ENCODE peak calls at places on chromosomes 6 and 20, in nine cellular contexts. L, F, C, Y, K, X, H, B and I are unnamed samples.

GRCh38 chr20:64157878-64158277 is 6.4 kb upstream of the MYT1 start:
- DNase-seq in L (no peak), F (no peak), C (no peak), Y (no peak), K (no peak), X (no peak), H (no peak), B (no peak), I (no peak)

GRCh38 chr6:44674226-44675155 is 287.0 kb downstream of the CDC5L start:
- DNase-seq in L (no peak), F (no peak), C (no peak), Y (no peak), K (no peak), X (no peak), H (no peak), B (no peak), I (no peak)

GRCh38 chr6:135181333-135182119 is 418 bp downstream of the MYB start:
- DNase-seq in L (no peak), F (peak; percentile 14), C (peak; percentile 21), Y (no peak), K (no peak), X (no peak), H (no peak), B (no peak), I (no peak)

GRCh38 chr6:137231895-137232294 is 12.7 kb upstream of the IFNGR1 start:
- DNase-seq in L (no peak), F (no peak), C (no peak), Y (no peak), K (no peak), X (no peak), H (no peak), B (no peak), I (no peak)

GRCh38 chr6:136401749-136402148 is 112.1 kb upstream of the BCLAF1 start:
- DNase-seq in L (no peak), F (no peak), C (peak; percentile 80), Y (no peak), K (no peak), X (no peak), H (no peak), B (no peak), I (no peak)

GRCh38 chr20:32368930-32369329 is 10.8 kb downstream of the ASXL1 start:
- DNase-seq in L (no peak), F (no peak), C (peak; percentile 82), Y (no peak), K (no peak), X (no peak), H (no peak), B (no peak), I (no peak)

GRCh38 chr20:50467618-50468373 is 42.4 kb upstream of the PTPN1 start:
- DNase-seq in L (no peak), F (no peak), C (peak; percentile 55), Y (peak; percentile 46), K (no peak), X (peak; percentile 39), H (peak; percentile 42), B (no peak), I (peak; percentile 40)

GRCh38 chr6:79149884-79150283 is 71.8 kb upstream of the PHIP start:
- DNase-seq in L (no peak), F (no peak), C (no peak), Y (no peak), K (no peak), X (peak; percentile 59), H (no peak), B (no peak), I (no peak)

GRCh38 chr6:31940256-31940664 is 5.6 kb upstream of the CFB start:
- DNase-seq in L (no peak), F (no peak), C (peak; percentile 31), Y (no peak), K (peak; percentile 2), X (no peak), H (no peak), B (no peak), I (no peak)

GRCh38 chr20:17449039-17449438 is 82.1 kb downstream of the BFSP1 start:
- DNase-seq in L (no peak), F (no peak), C (no peak), Y (no peak), K (no peak), X (no peak), H (no peak), B (no peak), I (no peak)

GRCh38 chr6:165728196-165728595 is 65.2 kb upstream of the PDE10A start:
- DNase-seq in L (no peak), F (no peak), C (no peak), Y (no peak), K (no peak), X (no peak), H (no peak), B (no peak), I (no peak)

GRCh38 chr20:37337208-37337955 is 8.6 kb upstream of the SRC start:
- DNase-seq in L (no peak), F (no peak), C (no peak), Y (no peak), K (no peak), X (no peak), H (no peak), B (no peak), I (no peak)

GRCh38 chr20:33415948-33416347 is 14.6 kb upstream of the CDK5RAP1 start:
- DNase-seq in L (no peak), F (no peak), C (peak; percentile 30), Y (no peak), K (peak; percentile 57), X (peak; percentile 50), H (peak; percentile 64), B (no peak), I (no peak)

GRCh38 chr20:43979576-43979975 is 64.9 kb downstream of the TOX2 start:
- DNase-seq in L (no peak), F (no peak), C (no peak), Y (no peak), K (no peak), X (no peak), H (no peak), B (no peak), I (no peak)

GRCh38 chr6:30814137-30815084 is 69.9 kb upstream of the DDR1 start:
- DNase-seq in L (peak; percentile 91), F (peak; percentile 26), C (peak; percentile 88), Y (peak; percentile 32), K (no peak), X (no peak), H (peak; percentile 66), B (no peak), I (peak; percentile 81)

GRCh38 chr6:54598787-54599309 is 247.7 kb upstream of the FAM83B start:
- DNase-seq in L (no peak), F (no peak), C (no peak), Y (no peak), K (no peak), X (no peak), H (peak; percentile 54), B (no peak), I (no peak)

GRCh38 chr6:15905488-15906392 is 223.1 kb upstream of the MYLIP start:
- DNase-seq in L (no peak), F (no peak), C (no peak), Y (no peak), K (no peak), X (peak; percentile 18), H (no peak), B (no peak), I (no peak)

GRCh38 chr6:160398674-160399271 is 50.6 kb downstream of the SLC22A3 start:
- DNase-seq in L (no peak), F (no peak), C (peak; percentile 31), Y (no peak), K (no peak), X (no peak), H (no peak), B (no peak), I (no peak)

GRCh38 chr6:15602144-15602543 is 60.7 kb downstream of the DTNBP1 start:
- DNase-seq in L (no peak), F (no peak), C (no peak), Y (no peak), K (no peak), X (no peak), H (no peak), B (no peak), I (no peak)

GRCh38 chr20:1171461-1172093 is 13.2 kb downstream of the TMEM74B start:
- DNase-seq in L (no peak), F (no peak), C (peak; percentile 18), Y (no peak), K (no peak), X (peak; percentile 85), H (no peak), B (no peak), I (no peak)

DNA sequence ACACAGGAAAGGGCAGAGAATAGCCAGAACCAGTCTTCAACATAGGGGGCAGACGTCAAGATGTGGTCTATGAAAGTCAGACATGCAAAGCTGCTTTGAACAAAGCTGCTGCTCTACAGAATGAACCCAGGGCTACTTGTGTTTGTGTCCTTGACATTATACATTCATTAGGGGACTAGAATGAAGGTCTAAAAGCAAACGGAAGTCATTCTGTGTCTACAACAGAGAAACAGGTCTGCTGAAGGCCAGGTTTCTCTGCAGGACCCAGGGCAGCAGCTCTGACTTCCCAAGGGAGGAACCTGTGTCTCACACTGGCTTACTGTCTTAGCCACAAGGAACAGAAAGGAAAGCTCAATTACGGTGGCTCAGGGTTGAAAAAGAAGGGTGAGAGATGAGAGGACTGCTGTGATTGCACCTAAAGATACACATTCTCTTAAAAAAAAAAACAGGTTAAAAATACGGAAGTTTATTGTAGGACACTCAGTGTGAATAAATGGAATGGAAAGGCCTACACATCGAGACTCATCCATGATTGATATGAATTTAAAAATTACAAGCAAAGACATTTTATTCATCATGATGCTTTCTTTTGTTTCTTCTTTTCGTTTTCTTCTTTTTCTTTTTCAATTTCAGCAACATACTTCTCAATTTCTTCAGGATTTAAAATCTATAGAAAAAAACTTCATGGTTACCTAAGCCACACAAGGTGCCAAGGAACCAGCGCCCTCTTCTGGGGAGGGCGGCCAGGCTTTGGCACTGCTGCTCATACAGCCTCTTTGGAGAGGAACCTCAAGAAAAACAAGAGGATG is 6.7 kb downstream of the PSMA7 start:
- DNase-seq in L (no peak), F (peak; percentile 72), C (peak; percentile 54), Y (peak; percentile 65), K (peak; percentile 74), X (peak; percentile 80), H (peak; percentile 52), B (peak; percentile 61), I (peak; percentile 61)
- H3K36me3 ChIP-seq in L (peaks cover 98% of the 10 kb centered on the region), F (peaks cover 44% of the 10 kb centered on the region), C (peaks cover 35% of the 10 kb centered on the region), Y (no peaks in the 10 kb centered on the region), K (peaks cover 24% of the 10 kb centered on the region), X (peaks cover 71% of the 10 kb centered on the region), H (no peaks in the 10 kb centered on the region), B (peaks cover 7% of the 10 kb centered on the region), I (peaks cover 91% of the 10 kb centered on the region)

GRCh38 chr6:144659202-144659731 is 374.1 kb downstream of the UTRN start:
- DNase-seq in L (peak; percentile 51), F (peak; percentile 25), C (peak; percentile 44), Y (peak; percentile 51), K (no peak), X (peak; percentile 55), H (peak; percentile 32), B (no peak), I (no peak)
- H3K4me3 ChIP-seq in L (no peak overlapping the region), F (no peak overlapping the region), C (no peak overlapping the region), Y (no peak overlapping the region), K (no peak overlapping the region), X (no peak overlapping the region), H (no peak overlapping the region), B (no peak overlapping the region), I (no peak overlapping the region)

GRCh38 chr20:5737619-5737953 is 12.6 kb upstream of the SHLD1 start:
- DNase-seq in L (no peak), F (no peak), C (no peak), Y (no peak), K (no peak), X (no peak), H (no peak), B (no peak), I (no peak)
- H3K9me3 ChIP-seq in L (no peaks in the 10 kb centered on the region), F (no peaks in the 10 kb centered on the region), C (no peaks in the 10 kb centered on the region), Y (no peaks in the 10 kb centered on the region), K (peaks cover 1% of the 10 kb centered on the region), X (no peaks in the 10 kb centered on the region), H (no peaks in the 10 kb centered on the region), B (no peaks in the 10 kb centered on the region), I (no peaks in the 10 kb centered on the region)

GRCh38 chr6:551405-551804 is 105.5 kb downstream of the HUS1B start:
- DNase-seq in L (peak; percentile 84), F (no peak), C (peak; percentile 25), Y (no peak), K (no peak), X (peak; percentile 64), H (no peak), B (no peak), I (no peak)
- H3K36me3 ChIP-seq in L (peaks cover 73% of the 10 kb centered on the region), F (peaks cover 16% of the 10 kb centered on the region), C (peaks cover 2% of the 10 kb centered on the region), Y (no peaks in the 10 kb centered on the region), K (peaks cover 3% of the 10 kb centered on the region), X (peaks cover 18% of the 10 kb centered on the region), H (no peaks in the 10 kb centered on the region), B (no peaks in the 10 kb centered on the region), I (no peaks in the 10 kb centered on the region)